ENCODE peak calls at places on chromosomes 16 and 17, in four cellular contexts. X is neural progenitor cell, R is skeletal muscle cell, B is uterus. S is an unnamed sample.

GRCh38 chr16:53369921-53370320 is 64.3 kb upstream of the RBL2 start:
- DNase-seq in X (no peak), R (peak), B (no peak), S (peak)

GRCh38 chr17:82215095-82215971 is 2.7 kb upstream of the CCDC57 start:
- DNase-seq in X (no peak), R (no peak), B (no peak), S (no peak)

GRCh38 chr16:52066951-52067350 is 480.0 kb downstream of the TOX3 start:
- DNase-seq in X (no peak), R (no peak), B (no peak), S (no peak)

GRCh38 chr16:57471852-57472664 is 9.6 kb downstream of the POLR2C start:
- DNase-seq in X (no peak), R (no peak), B (no peak), S (no peak)

GRCh38 chr17:45870342-45870974 is 23.9 kb upstream of the MAPT start:
- DNase-seq in X (no peak), R (no peak), B (no peak), S (no peak)

GRCh38 chr17:55266051-55266957 is 1.5 kb downstream of the HLF start:
- DNase-seq in X (peak), R (no peak), B (peak), S (no peak)

GRCh38 chr16:24833352-24833751 is 12.4 kb upstream of the SLC5A11 start:
- DNase-seq in X (no peak), R (no peak), B (no peak), S (no peak)

GRCh38 chr16:53129281-53130192 is 74.7 kb downstream of the CHD9 start:
- DNase-seq in X (no peak), R (peak), B (no peak), S (peak)

GRCh38 chr16:58025351-58026138 is at the start of gene MMP15:
- DNase-seq in X (peak), R (no peak), B (no peak), S (no peak)

GRCh38 chr16:11139624-11140375 is 116.2 kb downstream of the SOCS1 start:
- DNase-seq in X (peak), R (no peak), B (no peak), S (no peak)

GRCh38 chr17:1449412-1449967 is 6.5 kb downstream of the CRK start:
- DNase-seq in X (no peak), R (no peak), B (no peak), S (no peak)

GRCh38 chr16:70770968-70771552 is 29.9 kb downstream of the VAC14 start:
- DNase-seq in X (peak), R (no peak), B (peak), S (no peak)

GRCh38 chr17:42112552-42113176 is at the start of gene DHX58:
- DNase-seq in X (no peak), R (peak), B (peak), S (peak)

GRCh38 chr17:16927641-16928321 is 44.1 kb downstream of the TNFRSF13B start:
- DNase-seq in X (no peak), R (no peak), B (no peak), S (no peak)

GRCh38 chr17:43398724-43399595 is at the start of gene ARL4D:
- DNase-seq in X (peak), R (no peak), B (peak), S (no peak)

GRCh38 chr16:23959069-23959800 is 123.5 kb downstream of the PRKCB start:
- DNase-seq in X (no peak), R (no peak), B (no peak), S (no peak)

GRCh38 chr16:85912271-85912974 is 13.5 kb downstream of the IRF8 start:
- DNase-seq in X (peak), R (peak), B (peak), S (no peak)

GRCh38 chr17:29089601-29090044 is 46.7 kb downstream of the PIPOX start:
- DNase-seq in X (no peak), R (no peak), B (no peak), S (no peak)

GRCh38 chr17:44628234-44629188 is 27.8 kb upstream of the MEIOC start:
- DNase-seq in X (peak), R (no peak), B (no peak), S (no peak)

GRCh38 chr17:82283208-82283749 is 9.8 kb upstream of the CSNK1D start:
- DNase-seq in X (no peak), R (peak), B (peak), S (no peak)

GRCh38 chr17:49434821-49435581 is 20.3 kb upstream of the PHB1 start:
- DNase-seq in X (peak), R (no peak), B (peak), S (no peak)

GRCh38 chr16:57892447-57893096 is 78.4 kb downstream of the CNGB1 start:
- DNase-seq in X (no peak), R (no peak), B (no peak), S (no peak)

GRCh38 chr17:3531266-3532101 is 26.1 kb downstream of the TRPV3 start:
- DNase-seq in X (no peak), R (no peak), B (no peak), S (no peak)

GRCh38 chr17:72158895-72159885 is 38.4 kb downstream of the SOX9 start:
- DNase-seq in X (no peak), R (no peak), B (no peak), S (no peak)

GRCh38 chr17:3894927-3895343 is 2.1 kb upstream of the CAMKK1 start:
- DNase-seq in X (no peak), R (no peak), B (peak), S (no peak)

GRCh38 chr17:9006175-9006767 is 15.0 kb upstream of the NTN1 start:
- DNase-seq in X (no peak), R (no peak), B (no peak), S (no peak)

GRCh38 chr17:55190748-55191147 is 74.0 kb upstream of the HLF start:
- DNase-seq in X (no peak), R (no peak), B (no peak), S (no peak)

GRCh38 chr16:8893976-8894690 is 12.0 kb downstream of the LITAFD start:
- DNase-seq in X (no peak), R (no peak), B (no peak), S (no peak)

GRCh38 chr16:49977427-49977826 is 47.6 kb upstream of the CNEP1R1 start:
- DNase-seq in X (no peak), R (no peak), B (no peak), S (no peak)

GRCh38 chr16:49980166-49980565 is 44.9 kb upstream of the CNEP1R1 start:
- DNase-seq in X (no peak), R (no peak), B (no peak), S (no peak)

DNA sequence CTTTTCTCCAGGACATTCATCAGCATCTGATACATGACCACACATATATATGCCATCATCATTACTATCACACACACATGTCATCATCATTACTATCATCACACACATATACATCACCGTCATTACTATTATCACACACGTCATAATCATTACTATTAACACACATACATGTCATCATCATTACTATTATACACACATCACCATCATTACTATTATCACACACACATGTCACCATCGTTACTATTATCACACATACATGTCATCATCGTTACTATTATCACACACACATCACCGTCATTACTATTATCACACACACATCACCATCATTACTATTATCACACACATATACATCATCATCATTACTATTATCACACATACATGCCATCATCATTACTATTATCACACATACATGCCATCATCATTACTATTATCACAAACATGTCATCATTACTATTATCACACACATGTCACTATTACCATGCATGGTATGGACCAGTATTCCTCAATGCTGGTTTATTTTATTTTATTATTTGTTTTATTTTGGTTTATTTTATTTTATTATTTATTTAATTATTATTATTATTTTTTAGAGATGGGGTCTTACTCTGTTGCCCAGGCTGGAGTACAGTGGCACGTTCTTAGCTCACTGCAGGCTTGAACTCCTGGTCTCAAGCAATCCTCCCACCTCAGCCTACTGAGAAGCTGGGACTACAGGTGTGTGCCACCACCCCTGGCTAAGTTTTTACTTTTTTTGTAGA is 46.3 kb upstream of the CNEP1R1 start:
- DNase-seq in X (no peak), R (no peak), B (no peak), S (no peak)
- H3K4me3 ChIP-seq in X (no peak), R (no peak), B (no peak), S (no peak)

GRCh38 chr16:89564476-89565255 is 4.2 kb downstream of the RPL13 start:
- DNase-seq in X (peak), R (no peak), B (no peak), S (no peak)
- H3K4me3 ChIP-seq in X (peak), R (no peak), B (no peak), S (no peak)

DNA sequence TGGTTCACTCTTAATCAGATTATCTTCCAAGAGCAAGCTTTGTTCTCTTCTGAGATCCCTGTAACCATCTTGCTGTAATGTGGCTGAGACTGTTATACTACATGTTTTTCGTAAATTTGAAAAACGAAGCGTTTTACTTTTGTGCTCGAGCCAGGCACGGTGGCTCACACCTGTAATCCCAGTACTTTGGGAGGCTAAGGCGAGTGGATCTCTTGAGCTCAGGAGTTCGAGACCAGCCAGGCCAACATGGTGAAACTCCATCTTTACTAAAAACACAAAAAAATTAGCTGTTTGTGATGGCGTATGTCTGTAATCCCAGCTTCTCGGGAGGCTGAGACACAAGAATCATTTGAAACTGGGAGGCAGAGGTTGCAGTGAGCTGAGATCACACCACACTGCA is 7.8 kb downstream of the CUEDC1 start:
- DNase-seq in X (no peak), R (no peak), B (no peak), S (no peak)
- H3K4me3 ChIP-seq in X (no peak), R (peak), B (peak), S (no peak)

GRCh38 chr17:27976331-27976730 is 66.1 kb upstream of the NLK start:
- DNase-seq in X (no peak), R (no peak), B (no peak), S (no peak)
- H3K4me3 ChIP-seq in X (no peak), R (no peak), B (no peak), S (no peak)

GRCh38 chr16:83845263-83845662 is 37.5 kb downstream of the HSBP1 start:
- DNase-seq in X (no peak), R (no peak), B (no peak), S (no peak)

GRCh38 chr16:83843657-83844056 is 35.9 kb downstream of the HSBP1 start:
- DNase-seq in X (peak), R (no peak), B (no peak), S (no peak)

GRCh38 chr16:83851473-83851872 is 43.7 kb downstream of the HSBP1 start:
- DNase-seq in X (no peak), R (no peak), B (no peak), S (no peak)

GRCh38 chr16:83849434-83849833 is 41.7 kb downstream of the HSBP1 start:
- DNase-seq in X (no peak), R (no peak), B (no peak), S (no peak)

GRCh38 chr16:83847371-83848225 is 39.8 kb downstream of the HSBP1 start:
- DNase-seq in X (no peak), R (no peak), B (no peak), S (no peak)
- H3K4me3 ChIP-seq in X (no peak), R (no peak), B (no peak), S (no peak)

DNA sequence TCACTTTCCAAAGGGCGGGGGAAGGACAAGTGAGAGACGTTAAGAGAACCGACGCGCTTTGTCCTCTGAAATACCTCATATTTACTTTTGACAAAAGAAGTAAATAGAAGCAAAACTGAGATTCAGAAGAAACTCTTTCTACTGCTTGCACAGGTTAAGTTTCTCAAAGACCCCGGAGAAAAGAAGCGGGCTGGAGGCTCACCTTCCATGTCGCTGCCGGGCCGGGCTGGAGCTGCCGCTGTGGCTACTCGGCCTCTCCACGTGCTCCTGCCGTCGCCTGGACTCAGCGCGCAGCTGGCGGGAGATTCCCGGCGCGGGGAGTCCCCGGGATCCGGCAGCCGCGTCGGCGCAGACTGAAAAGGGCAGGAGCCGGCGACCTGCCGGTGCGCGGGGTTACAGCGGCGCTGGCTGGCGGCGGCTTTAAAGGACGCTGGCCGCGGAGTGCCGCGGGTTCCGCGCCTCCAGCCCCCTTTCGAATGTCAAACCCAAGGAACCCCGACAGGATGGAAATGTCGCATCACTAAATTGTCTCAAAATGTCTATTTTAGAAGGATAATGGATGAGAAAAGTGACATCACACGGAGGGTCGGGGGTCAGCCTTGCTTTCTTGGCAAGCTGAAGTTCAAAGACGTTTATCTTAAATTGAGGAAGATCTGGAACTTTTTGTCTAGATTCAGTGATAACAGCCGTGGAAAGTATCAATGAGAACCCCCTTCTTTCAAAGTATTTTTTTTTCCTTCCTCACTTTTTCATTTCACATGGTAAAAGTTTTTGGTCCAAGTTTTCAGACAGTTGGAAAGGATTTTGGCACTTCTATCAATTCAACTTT is at the start of gene IKZF3:
- DNase-seq in X (peak), R (no peak), B (no peak), S (no peak)
- H3K4me3 ChIP-seq in X (no peak), R (peak), B (no peak), S (no peak)

S was measured in AG04449.